ENCODE peak calls at places on chromosomes 11 and 22, in five cellular contexts. I is neuronal stem cell, B is H9, F is mesenchymal stem cell, S is H1. L is an unnamed sample.

GRCh38 chr11:93099811-93100210 is 98.0 kb downstream of the SLC36A4 start:
- DNase-seq in I (no peak), B (no peak), F (no peak), S (no peak), L (peak)

GRCh38 chr11:117905524-117905923 is 23.7 kb downstream of the TMPRSS13 start:
- DNase-seq in I (no peak), B (no peak), F (no peak), S (no peak), L (no peak)

GRCh38 chr11:26901162-26901561 is 92.8 kb upstream of the FIBIN start:
- DNase-seq in I (no peak), B (no peak), F (no peak), S (no peak), L (no peak)

GRCh38 chr22:36546932-36547331 is 18.0 kb upstream of the EIF3D start:
- DNase-seq in I (no peak), B (no peak), F (peak), S (no peak), L (peak)

GRCh38 chr22:39215430-39216142 is 29.2 kb downstream of the PDGFB start:
- DNase-seq in I (no peak), B (peak), F (no peak), S (peak), L (no peak)

GRCh38 chr11:73137942-73138274 is 4.2 kb downstream of the FCHSD2 start:
- DNase-seq in I (no peak), B (no peak), F (no peak), S (no peak), L (no peak)

GRCh38 chr11:8209208-8209807 is 40.5 kb upstream of the RIC3 start:
- DNase-seq in I (no peak), B (peak), F (no peak), S (peak), L (no peak)

GRCh38 chr22:20437253-20438065 is at the start of gene SCARF2:
- DNase-seq in I (peak), B (peak), F (peak), S (peak), L (peak)

GRCh38 chr11:57601297-57601696 is 3.8 kb downstream of the SERPING1 start:
- DNase-seq in I (no peak), B (no peak), F (no peak), S (no peak), L (no peak)

GRCh38 chr11:10730151-10730550 is 20.9 kb upstream of the CTR9 start:
- DNase-seq in I (no peak), B (no peak), F (peak), S (no peak), L (no peak)

GRCh38 chr11:70128435-70128906 is 50.4 kb downstream of the ANO1 start:
- DNase-seq in I (no peak), B (peak), F (no peak), S (no peak), L (no peak)

GRCh38 chr11:67238894-67239794 is 27.1 kb upstream of the GRK2 start:
- DNase-seq in I (no peak), B (no peak), F (peak), S (no peak), L (peak)
- H3K18ac ChIP-seq in I (no peak), B (no peak), F (no peak), S (peak), L (no peak)

GRCh38 chr22:45762545-45763235 is 91.1 kb downstream of the ATXN10 start:
- DNase-seq in I (no peak), B (no peak), F (no peak), S (no peak), L (peak)
- H3K18ac ChIP-seq in I (peak), B (no peak), F (no peak), S (peak), L (no peak)

DNA sequence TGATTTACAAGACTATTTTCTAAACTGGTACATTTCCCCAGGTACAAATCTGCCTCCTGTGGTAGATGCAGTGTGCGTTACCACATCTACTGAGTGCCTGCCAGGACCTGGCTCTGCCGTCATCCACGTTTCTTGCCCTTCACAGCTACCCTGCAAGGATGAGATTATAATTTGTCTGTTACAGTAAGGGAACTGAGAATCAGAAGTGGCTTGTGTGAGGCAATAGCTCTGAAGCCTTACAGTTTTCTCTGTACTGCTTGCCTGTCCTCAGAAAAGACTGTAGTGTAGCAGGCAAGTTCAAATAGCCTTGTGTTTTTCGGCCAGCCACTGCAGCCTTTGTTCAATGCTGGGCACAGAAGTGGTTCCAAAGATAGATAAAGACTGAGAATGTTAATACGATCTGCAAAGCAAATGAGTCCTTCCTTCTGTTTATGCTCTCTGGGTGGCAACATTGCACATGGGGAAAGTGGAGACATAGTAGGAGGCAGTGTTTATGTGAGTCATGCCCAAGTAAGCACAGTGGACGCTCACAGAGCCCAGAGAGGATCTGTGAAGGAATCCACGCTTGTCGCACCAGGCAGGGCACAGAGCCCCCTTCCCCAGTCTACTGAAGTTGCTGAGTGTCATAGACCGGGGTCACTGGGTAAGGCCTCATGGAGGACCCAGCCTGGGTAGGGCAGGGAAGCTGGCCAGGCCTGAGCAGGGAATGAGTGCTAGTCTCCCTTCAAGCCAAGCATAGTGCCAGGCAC is 49.1 kb downstream of the MICAL2 start:
- DNase-seq in I (no peak), B (no peak), F (peak), S (no peak), L (peak)
- H3K18ac ChIP-seq in I (no peak), B (no peak), F (peak), S (no peak), L (peak)

GRCh38 chr22:26443901-26444300 is 14.8 kb downstream of the ASPHD2 start:
- DNase-seq in I (no peak), B (no peak), F (no peak), S (no peak), L (no peak)

GRCh38 chr22:26439559-26439958 is 10.5 kb downstream of the ASPHD2 start:
- DNase-seq in I (no peak), B (no peak), F (no peak), S (no peak), L (no peak)

GRCh38 chr22:26445577-26446275 is 16.7 kb downstream of the ASPHD2 start:
- DNase-seq in I (no peak), B (no peak), F (no peak), S (no peak), L (no peak)

GRCh38 chr22:26444777-26445176 is 15.7 kb downstream of the ASPHD2 start:
- DNase-seq in I (no peak), B (no peak), F (no peak), S (no peak), L (no peak)

DNA sequence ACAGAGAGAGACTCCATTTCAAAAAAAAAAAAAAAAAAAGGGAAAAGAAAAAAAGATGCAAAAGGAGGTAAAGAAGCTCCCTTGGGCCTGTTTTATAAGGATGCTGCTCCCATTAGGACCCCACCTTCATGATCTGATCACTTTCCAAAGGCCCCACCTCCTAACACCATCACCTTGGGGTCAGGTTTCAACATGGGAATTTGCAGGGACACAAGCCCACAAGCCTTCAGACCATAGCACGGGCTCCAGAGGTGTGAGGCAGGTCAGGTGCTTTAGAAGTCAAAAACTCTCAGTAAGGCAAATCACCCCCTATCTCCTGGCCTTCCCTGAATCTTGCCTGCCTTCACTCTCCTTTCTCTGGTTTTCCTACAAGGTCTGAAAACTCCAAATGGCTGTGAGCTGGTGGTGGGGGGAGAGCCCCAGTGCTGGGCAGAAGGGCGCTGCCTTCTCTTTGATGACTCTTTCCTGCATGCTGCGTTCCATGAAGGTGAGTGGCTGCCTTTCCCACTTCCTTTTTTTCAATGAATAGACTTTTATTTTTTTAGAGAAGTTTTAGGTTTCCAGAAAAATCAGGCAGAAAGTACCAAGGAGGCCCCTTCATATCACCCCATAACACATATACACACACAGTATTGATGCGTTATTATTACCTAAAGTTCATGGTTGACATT is 13.2 kb downstream of the ASPHD2 start:
- DNase-seq in I (no peak), B (peak), F (no peak), S (no peak), L (no peak)
- H3K18ac ChIP-seq in I (no peak), B (no peak), F (no peak), S (no peak), L (no peak)

DNA sequence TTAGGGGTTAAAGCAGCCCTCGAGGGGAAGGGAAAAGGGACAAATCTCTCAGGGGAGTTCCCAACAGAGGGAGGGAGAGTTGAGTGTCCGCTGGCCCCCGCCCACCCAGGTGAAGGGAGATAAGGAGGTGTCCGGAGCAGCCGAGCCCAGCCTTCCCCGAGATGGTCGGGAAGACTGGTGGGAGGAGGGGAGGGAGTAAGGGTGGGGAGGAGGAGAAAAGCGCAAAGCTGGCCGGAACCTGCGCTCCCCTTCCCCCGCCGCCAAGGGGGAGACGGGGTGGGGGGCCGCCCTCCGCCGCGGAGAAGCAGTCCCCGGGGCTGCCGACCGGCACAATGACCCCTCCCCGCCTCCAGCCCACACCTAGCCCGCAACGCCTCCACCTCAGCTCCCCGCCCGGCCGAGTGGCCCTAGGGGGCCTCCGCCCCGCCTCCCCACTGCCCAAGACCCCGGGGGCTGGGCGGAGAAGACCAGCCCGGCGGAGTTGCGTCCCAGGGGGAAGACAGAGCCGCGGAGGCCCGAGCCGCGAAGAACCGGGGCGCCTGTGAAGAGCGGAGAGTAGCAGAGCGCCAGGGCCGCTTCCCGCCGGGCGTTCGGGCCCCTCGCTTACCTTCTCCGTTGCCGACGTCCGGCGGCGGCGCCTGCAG is 479 bp downstream of the RSF1 start:
- DNase-seq in I (peak), B (peak), F (peak), S (peak), L (peak)
- H3K18ac ChIP-seq in I (peak), B (peak), F (peak), S (peak), L (no peak)

DNA sequence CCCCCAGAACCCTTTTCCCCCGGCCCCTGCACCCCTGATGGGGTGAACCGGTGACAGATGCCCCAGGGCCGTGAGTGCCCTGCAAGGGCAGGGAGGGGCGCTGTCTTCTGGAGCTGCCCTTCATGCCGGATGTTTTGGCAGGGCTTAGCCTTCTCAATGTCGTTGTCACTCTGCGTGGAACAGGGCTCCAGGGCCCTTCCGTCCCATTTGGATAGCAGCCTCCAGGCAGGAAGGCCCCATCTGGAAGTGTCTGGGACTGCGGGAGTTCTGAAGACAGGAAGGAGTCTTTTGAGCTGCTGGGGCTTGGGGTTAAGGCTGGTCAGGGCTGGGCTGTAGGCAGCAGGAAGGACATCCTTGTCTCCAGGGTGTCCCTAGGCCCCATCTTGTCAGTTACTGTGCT is 4.6 kb downstream of the FRMD8 start:
- DNase-seq in I (no peak), B (no peak), F (peak), S (no peak), L (peak)
- H3K18ac ChIP-seq in I (peak), B (no peak), F (peak), S (no peak), L (no peak)

DNA sequence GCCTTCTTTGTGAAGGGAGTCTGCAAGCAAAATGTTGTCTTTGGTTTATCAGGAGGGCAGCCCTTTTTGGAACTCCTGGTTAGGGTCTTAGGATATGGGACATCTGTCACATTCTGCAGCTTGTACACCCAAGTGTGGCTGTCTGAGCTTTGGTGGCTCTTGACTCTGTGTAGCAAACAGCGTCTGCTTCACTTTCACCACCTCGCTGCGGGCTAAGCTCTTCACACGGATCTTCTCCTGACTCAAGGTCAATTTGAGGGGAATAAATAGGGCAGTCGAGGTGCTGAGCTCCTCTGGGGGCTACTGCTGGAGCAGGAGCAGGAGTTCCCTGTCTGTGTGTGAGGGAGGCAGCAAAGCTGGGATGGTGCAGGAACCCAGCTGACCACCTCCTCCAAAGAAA is 10.6 kb downstream of the MICAL2 start:
- DNase-seq in I (no peak), B (no peak), F (no peak), S (no peak), L (no peak)
- H3K18ac ChIP-seq in I (no peak), B (no peak), F (peak), S (no peak), L (no peak)

GRCh38 chr11:119684361-119685072 is 44.5 kb downstream of the NECTIN1 start:
- DNase-seq in I (no peak), B (no peak), F (peak), S (no peak), L (peak)
- H3K18ac ChIP-seq in I (peak), B (no peak), F (peak), S (peak), L (no peak)

GRCh38 chr22:22856364-22856763 is 31.3 kb upstream of the IGLL5 start:
- DNase-seq in I (no peak), B (no peak), F (no peak), S (no peak), L (no peak)
- H3K18ac ChIP-seq in I (no peak), B (no peak), F (no peak), S (no peak), L (no peak)